ENCODE peak calls at places on chromosome 1, in ten cellular contexts. J is lung, Q is GM12865, H is fibroblast of mammary gland, Z is fibroblast of pulmonary artery, S is spleen, O is A549, P is lower leg skin, K is SK-N-MC, X is upper lobe of right lung. W is an unnamed sample.

GRCh38 chr1:226863446-226863845 is 7.0 kb upstream of the PSEN2 start:
- DNase-seq in J (no peak), Q (no peak), H (peak; percentile 93), Z (peak; percentile 43), S (no peak), O (no peak), P (peak; percentile 45), K (no peak), X (no peak), W (peak; percentile 39)

GRCh38 chr1:51643362-51643761 is 26.5 kb downstream of the OSBPL9 start:
- DNase-seq in J (no peak), Q (no peak), H (peak; percentile 22), Z (peak; percentile 11), S (no peak), O (no peak), P (no peak), K (no peak), X (no peak), W (no peak)

GRCh38 chr1:227127891-227128290 is 187.8 kb downstream of the COQ8A start:
- DNase-seq in J (no peak), Q (peak; percentile 35), H (no peak), Z (no peak), S (no peak), O (no peak), P (no peak), K (no peak), X (no peak), W (no peak)

GRCh38 chr1:186429017-186429416 is 31.9 kb downstream of the PDC start:
- DNase-seq in J (no peak), Q (no peak), H (no peak), Z (peak; percentile 13), S (no peak), O (no peak), P (no peak), K (no peak), X (no peak), W (no peak)

GRCh38 chr1:2971146-2971501 is 50.1 kb upstream of the ACTRT2 start:
- DNase-seq in J (no peak), Q (no peak), H (no peak), Z (no peak), S (peak; percentile 49), O (no peak), P (no peak), K (no peak), X (peak; percentile 55), W (no peak)

GRCh38 chr1:97562096-97562495 is 358.7 kb downstream of the DPYD start:
- DNase-seq in J (no peak), Q (no peak), H (no peak), Z (no peak), S (no peak), O (no peak), P (no peak), K (no peak), X (no peak), W (no peak)

GRCh38 chr1:66207484-66207883 is 326.5 kb upstream of the SGIP1 start:
- DNase-seq in J (no peak), Q (no peak), H (peak; percentile 68), Z (peak; percentile 68), S (no peak), O (peak; percentile 47), P (no peak), K (no peak), X (no peak), W (no peak)

GRCh38 chr1:57102957-57103356 is 137.1 kb upstream of the C8B start:
- DNase-seq in J (no peak), Q (no peak), H (no peak), Z (no peak), S (no peak), O (no peak), P (no peak), K (no peak), X (no peak), W (no peak)

DNA sequence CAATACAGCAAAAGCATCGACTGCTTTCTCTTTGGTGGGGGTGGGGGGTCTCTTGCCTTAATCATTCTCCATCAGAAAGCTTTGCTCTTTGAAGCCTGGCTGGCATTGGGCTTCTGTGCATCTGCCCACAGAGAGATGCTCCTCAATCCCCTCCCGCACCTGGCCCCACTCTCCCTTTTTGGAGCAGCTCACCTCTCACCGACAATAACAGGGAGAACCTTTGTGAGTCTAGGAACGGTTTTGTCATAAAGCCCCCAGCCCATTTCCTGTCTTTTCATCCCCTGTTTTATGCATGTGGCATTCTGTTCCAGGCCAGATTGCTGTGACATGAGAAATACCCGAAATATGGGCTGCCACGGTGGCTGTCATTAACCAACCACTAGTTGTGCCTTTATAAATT is 469.0 kb upstream of the VAMP3 start:
- DNase-seq in J (peak; percentile 19), Q (no peak), H (no peak), Z (no peak), S (no peak), O (no peak), P (no peak), K (no peak), X (no peak), W (no peak)
- H3K4me3 ChIP-seq in J (no peak overlapping the region), Q (no peak overlapping the region), H (no peak overlapping the region), Z (no peak overlapping the region), S (no peak overlapping the region), O (no peak overlapping the region), P (no peak overlapping the region), K (no peak overlapping the region), X (no peak overlapping the region), W (no peak overlapping the region)

GRCh38 chr1:32335619-32335950 is 448 bp downstream of the MARCKSL1 start:
- DNase-seq in J (no peak), Q (no peak), H (no peak), Z (no peak), S (no peak), O (no peak), P (no peak), K (no peak), X (no peak), W (no peak)
- H3K4me3 ChIP-seq in J (peak overlapping the region; percentile 51), Q (peak overlapping the region; percentile 68), H (peak overlapping the region; percentile 40), Z (peak overlapping the region; percentile 79), S (peak overlapping the region; percentile 87), O (peak overlapping the region; percentile 100), P (peak overlapping the region; percentile 59), K (peak overlapping the region; percentile 83), X (peak overlapping the region; percentile 60), W (peak overlapping the region; percentile 82)

GRCh38 chr1:15411593-15412487 is 2.2 kb downstream of the EFHD2 start:
- DNase-seq in J (peak; percentile 71), Q (peak; percentile 85), H (no peak), Z (peak; percentile 22), S (peak; percentile 96), O (no peak), P (peak; percentile 55), K (no peak), X (peak; percentile 80), W (no peak)

GRCh38 chr1:15413563-15414449 is 4.1 kb downstream of the EFHD2 start:
- DNase-seq in J (no peak), Q (no peak), H (no peak), Z (no peak), S (no peak), O (no peak), P (no peak), K (no peak), X (no peak), W (no peak)

GRCh38 chr1:15412843-15413242 is 3.2 kb downstream of the EFHD2 start:
- DNase-seq in J (no peak), Q (no peak), H (no peak), Z (no peak), S (peak; percentile 87), O (no peak), P (no peak), K (no peak), X (no peak), W (no peak)

GRCh38 chr1:15410884-15411245 is 1.2 kb downstream of the EFHD2 start:
- DNase-seq in J (no peak), Q (no peak), H (no peak), Z (no peak), S (peak; percentile 86), O (no peak), P (no peak), K (no peak), X (no peak), W (no peak)

DNA sequence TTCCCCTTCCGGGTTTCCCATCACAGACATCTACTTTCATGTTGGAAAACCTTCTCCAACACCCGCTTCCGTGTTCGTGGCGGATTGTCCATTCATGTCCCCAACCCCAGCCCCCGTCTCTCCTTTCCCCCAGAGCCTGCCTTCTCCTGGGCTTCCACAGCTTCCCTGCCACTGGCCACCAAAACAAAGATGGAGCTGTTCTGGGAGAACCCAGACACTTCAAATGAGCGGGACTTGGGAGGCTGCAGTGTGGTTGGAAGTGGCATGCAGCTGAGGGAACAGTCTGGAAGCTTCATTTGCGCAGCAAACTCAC is 2.8 kb downstream of the EFHD2 start:
- DNase-seq in J (no peak), Q (no peak), H (no peak), Z (no peak), S (no peak), O (no peak), P (no peak), K (no peak), X (no peak), W (no peak)
- H3K4me3 ChIP-seq in J (no peak overlapping the region), Q (no peak overlapping the region), H (no peak overlapping the region), Z (no peak overlapping the region), S (peak overlapping the region; percentile 97), O (peak overlapping the region; percentile 97), P (no peak overlapping the region), K (no peak overlapping the region), X (peak overlapping the region; percentile 68), W (peak overlapping the region; percentile 89)

GRCh38 chr1:162561616-162562451 is at the start of gene UAP1:
- DNase-seq in J (no peak), Q (peak; percentile 23), H (no peak), Z (no peak), S (no peak), O (no peak), P (no peak), K (no peak), X (no peak), W (no peak)

GRCh38 chr1:162565460-162565859 is 3.9 kb downstream of the UAP1 start:
- DNase-seq in J (no peak), Q (peak; percentile 24), H (no peak), Z (no peak), S (no peak), O (no peak), P (no peak), K (no peak), X (no peak), W (no peak)

GRCh38 chr1:162562452-162562828 is 918 bp downstream of the UAP1 start:
- DNase-seq in J (no peak), Q (peak; percentile 40), H (peak; percentile 84), Z (peak; percentile 72), S (no peak), O (peak; percentile 18), P (peak; percentile 47), K (peak; percentile 59), X (no peak), W (no peak)

GRCh38 chr1:162566870-162567269 is 5.3 kb downstream of the UAP1 start:
- DNase-seq in J (no peak), Q (no peak), H (no peak), Z (no peak), S (no peak), O (no peak), P (no peak), K (no peak), X (no peak), W (no peak)

DNA sequence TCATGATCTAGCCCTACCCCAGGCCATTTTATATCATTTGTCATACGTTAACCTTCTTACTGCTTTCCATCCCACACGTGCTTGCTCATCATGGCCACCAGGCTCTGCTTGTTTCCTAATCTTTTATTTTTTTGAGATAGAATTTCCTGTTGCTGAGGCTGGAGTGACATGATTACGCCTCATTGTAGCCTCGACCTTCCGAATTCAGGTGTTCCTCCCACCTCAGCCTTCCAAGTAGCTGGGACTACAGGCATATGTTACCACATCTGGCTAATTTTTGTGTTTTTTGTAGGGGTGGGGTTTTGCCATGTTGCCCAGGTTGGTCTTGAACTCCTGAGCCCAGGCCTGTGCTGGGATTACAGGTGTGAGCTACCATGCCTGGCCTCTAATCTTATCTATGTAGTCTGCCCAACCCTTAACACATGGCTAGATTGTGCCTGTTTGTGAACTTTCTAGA is 3.3 kb downstream of the UAP1 start:
- DNase-seq in J (no peak), Q (no peak), H (peak; percentile 34), Z (peak; percentile 29), S (no peak), O (no peak), P (no peak), K (no peak), X (no peak), W (no peak)
- H3K4me3 ChIP-seq in J (no peak overlapping the region), Q (no peak overlapping the region), H (no peak overlapping the region), Z (no peak overlapping the region), S (no peak overlapping the region), O (no peak overlapping the region), P (no peak overlapping the region), K (peak overlapping the region; percentile 91), X (no peak overlapping the region), W (peak overlapping the region; percentile 95)